ENCODE peak calls at places on chromosomes 11 and 22, in eight cellular contexts. K is fibroblast of lung, G is esophagus muscularis mucosa, B is cardiac muscle cell, U is right atrium auricular region, N is lung, L is psoas muscle, C is H9. W is an unnamed sample. For H3K9me3, the result is how much of the 10 kb centered on the place peaks cover.

GRCh38 chr11:78564037-78564888 is 10.4 kb downstream of the NARS2 start:
- DNase-seq in G (no peak), L (no peak), N (peak), K (peak), B (peak), U (no peak), C (no peak), W (peak)

GRCh38 chr11:29801561-29801960 is 215.3 kb downstream of the KCNA4 start:
- DNase-seq in G (no peak), N (no peak), L (no peak), B (no peak), C (no peak), U (no peak), K (no peak), W (no peak)

GRCh38 chr22:42993651-42994275 is 21.2 kb downstream of the PACSIN2 start:
- DNase-seq in G (no peak), N (no peak), B (no peak), K (peak), U (no peak), L (no peak), C (no peak), W (no peak)

GRCh38 chr11:46554205-46555162 is 39.3 kb downstream of the AMBRA1 start:
- DNase-seq in N (no peak), B (no peak), G (no peak), L (no peak), U (no peak), K (peak), C (no peak), W (no peak)

GRCh38 chr11:125569913-125570621 is 790 bp downstream of the EI24 start:
- DNase-seq in K (peak), N (no peak), C (no peak), L (peak), B (no peak), U (no peak), G (no peak), W (no peak)

GRCh38 chr11:17608830-17609229 is 61.8 kb downstream of the OTOG start:
- DNase-seq in B (no peak), U (no peak), N (peak), G (peak), K (no peak), C (no peak), L (no peak), W (no peak)

GRCh38 chr22:37400719-37401118 is 26.6 kb downstream of the ELFN2 start:
- DNase-seq in L (no peak), G (no peak), N (peak), C (no peak), K (no peak), B (peak), U (no peak), W (no peak)

GRCh38 chr22:47841166-47841565 is 1078.7 kb downstream of the TBC1D22A start:
- DNase-seq in B (no peak), G (no peak), U (no peak), C (no peak), L (no peak), N (no peak), K (no peak), W (no peak)

GRCh38 chr11:62539238-62539925 is 7.2 kb downstream of the AHNAK start:
- DNase-seq in C (no peak), B (no peak), N (peak), K (peak), L (peak), U (no peak), G (no peak), W (no peak)

GRCh38 chr22:34111210-34111824 is 191.0 kb upstream of the LARGE1 start:
- DNase-seq in N (no peak), C (peak), G (peak), K (peak), U (peak), B (peak), L (no peak), W (no peak)

GRCh38 chr11:21460082-21460481 is 732.8 kb upstream of the ANO5 start:
- DNase-seq in U (no peak), N (no peak), K (no peak), B (no peak), L (no peak), G (no peak), C (no peak), W (no peak)

GRCh38 chr11:34072041-34072440 is 20.5 kb downstream of the CAPRIN1 start:
- DNase-seq in G (no peak), U (no peak), K (no peak), C (no peak), N (no peak), L (no peak), B (no peak), W (no peak)

GRCh38 chr11:1622076-1622475 is at the start of gene KRTAP5-4:
- DNase-seq in G (no peak), L (no peak), U (no peak), K (no peak), C (no peak), N (no peak), B (no peak), W (no peak)

GRCh38 chr11:122723576-122723975 is 68.1 kb downstream of the UBASH3B start:
- DNase-seq in N (no peak), G (no peak), L (no peak), C (no peak), U (no peak), B (no peak), K (no peak), W (no peak)

GRCh38 chr11:636511-637332 is at the start of gene DRD4:
- DNase-seq in K (no peak), L (peak), B (peak), N (no peak), G (no peak), U (no peak), C (peak), W (no peak)

GRCh38 chr11:65540290-65541092 is 15.6 kb downstream of the SCYL1 start:
- DNase-seq in L (peak), G (peak), N (peak), K (peak), U (peak), B (peak), C (peak), W (peak)

GRCh38 chr22:38202437-38203089 is 769 bp downstream of the MAFF start:
- DNase-seq in N (peak), G (no peak), L (peak), K (peak), U (peak), C (peak), B (peak), W (peak)

GRCh38 chr22:32546480-32546879 is 71.9 kb downstream of the FBXO7 start:
- DNase-seq in C (no peak), L (no peak), K (peak), N (no peak), U (no peak), B (no peak), G (no peak), W (no peak)

DNA sequence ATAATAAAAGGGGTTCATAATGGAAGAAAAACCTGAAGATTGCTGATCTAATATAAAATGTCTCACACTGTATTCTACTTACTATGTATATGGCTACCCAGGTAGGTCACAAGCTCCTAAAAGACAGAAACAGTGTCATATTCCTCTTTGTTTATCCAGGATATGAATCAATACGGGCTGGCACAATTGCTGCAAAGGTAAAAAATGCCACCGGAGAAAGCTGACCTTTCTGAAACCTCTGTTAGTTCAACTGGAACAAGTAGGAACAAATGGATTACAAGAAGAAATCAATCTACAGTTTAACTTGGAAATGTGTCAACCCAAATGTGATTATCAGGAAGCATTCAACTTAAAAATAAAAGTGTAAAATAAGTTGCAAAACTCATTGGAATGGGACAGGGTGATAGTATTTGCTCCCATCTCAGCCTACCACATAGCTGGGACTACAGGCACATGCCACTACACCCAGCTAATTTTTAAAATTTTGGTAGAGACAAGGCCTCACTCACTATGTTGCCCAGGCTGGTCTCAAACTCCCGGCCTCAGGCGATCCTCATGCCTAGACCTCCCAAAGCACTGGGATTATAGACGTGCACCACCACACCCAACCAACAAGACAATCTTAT is 27.6 kb downstream of the SLC35F2 start:
- DNase-seq in B (no peak), N (no peak), K (no peak), L (no peak), G (no peak), C (no peak), U (no peak), W (no peak)
- H3K27ac ChIP-seq in B (no peak), N (no peak), K (no peak), L (no peak), G (no peak), C (no peak), U (no peak), W (no peak)

DNA sequence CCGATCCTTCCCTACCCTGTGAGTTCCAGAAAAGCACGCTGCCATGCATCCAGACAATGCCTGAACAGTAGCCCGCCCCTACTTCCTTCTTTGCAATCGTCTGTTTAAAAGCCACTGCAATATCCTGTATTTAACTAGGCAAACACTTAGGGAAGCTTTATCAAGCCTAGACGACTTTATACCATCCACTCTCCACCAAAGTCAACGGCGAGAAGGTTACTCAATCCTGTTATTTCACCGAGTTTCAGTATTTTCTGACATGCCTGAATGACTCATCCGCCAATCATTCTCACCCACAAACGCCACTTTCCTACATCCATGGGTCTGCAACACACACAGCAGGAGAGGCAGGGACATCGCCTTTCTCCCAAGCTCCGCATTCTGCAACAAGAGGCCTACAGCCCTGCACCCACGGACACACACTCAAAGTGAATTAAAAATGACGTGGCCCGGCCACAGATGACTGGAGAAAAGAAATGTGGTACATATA is 9.3 kb downstream of the CELSR1 start:
- DNase-seq in G (no peak), C (no peak), U (no peak), L (no peak), K (peak), B (no peak), N (peak), W (no peak)
- TF ChIP-seq CTCF in G (no peak), C (no peak), U (no peak), L (no peak), K (no peak), B (no peak), N (no peak), W (no peak)

GRCh38 chr22:49632199-49633009 is 195.3 kb downstream of the BRD1 start:
- DNase-seq in L (peak), B (peak), C (peak), U (no peak), G (no peak), K (peak), N (peak), W (no peak)
- H3K9me3 ChIP-seq in L (under half), B (under half), C (under half), U (under half), G (under half), K (under half), N (under half), W (under half)

GRCh38 chr11:9386086-9386485 is 1.6 kb downstream of the IPO7 start:
- DNase-seq in G (no peak), K (no peak), C (no peak), L (no peak), U (no peak), N (no peak), B (no peak), W (no peak)
- H3K27ac ChIP-seq in G (peak), K (peak), C (no peak), L (peak), U (peak), N (no peak), B (peak), W (no peak)

W was measured in CD4-positive, alpha-beta T cell.